ENCODE peak calls at places on chromosomes 2 and 18, in six cellular contexts. T is kidney; P is CD8-positive, alpha-beta memory T cell; O is adipocyte; A is left lung; L is hepatocyte. N is an unnamed sample.

GRCh38 chr2:234821946-234822470 is 129.8 kb upstream of the SH3BP4 start:
- DNase-seq in P (no peak), L (no peak), O (no peak), A (no peak), T (no peak), N (no peak)

GRCh38 chr2:120590841-120591240 is 144.8 kb upstream of the GLI2 start:
- DNase-seq in A (peak; percentile 14), O (no peak), L (no peak), T (peak; percentile 36), P (no peak), N (no peak)

GRCh38 chr2:27351802-27352598 is 4.6 kb downstream of the GTF3C2 start:
- DNase-seq in P (no peak), T (no peak), L (no peak), A (no peak), O (no peak), N (no peak)

GRCh38 chr2:56583796-56584313 is 400.1 kb downstream of the CCDC85A start:
- DNase-seq in P (no peak), O (no peak), A (no peak), L (no peak), T (no peak), N (no peak)

GRCh38 chr2:48714240-48714639 is 41.3 kb downstream of the LHCGR start:
- DNase-seq in T (no peak), O (peak; percentile 62), P (no peak), A (no peak), L (no peak), N (peak; percentile 76)

GRCh38 chr2:119240311-119241204 is 16.9 kb downstream of the STEAP3 start:
- DNase-seq in O (peak; percentile 78), T (peak; percentile 89), A (no peak), L (peak; percentile 66), P (no peak), N (peak; percentile 88)

GRCh38 chr2:60440080-60440753 is 113.2 kb downstream of the BCL11A start:
- DNase-seq in P (no peak), A (no peak), L (no peak), O (no peak), T (no peak), N (no peak)

GRCh38 chr2:220876074-220876824 is 695.9 kb downstream of the EPHA4 start:
- DNase-seq in P (no peak), O (no peak), A (no peak), T (no peak), L (no peak), N (no peak)

GRCh38 chr2:8391584-8391983 is 290.3 kb upstream of the ID2 start:
- DNase-seq in O (no peak), T (no peak), P (no peak), L (no peak), A (no peak), N (no peak)

GRCh38 chr2:36059684-36060083 is 295.9 kb upstream of the CRIM1 start:
- DNase-seq in L (peak; percentile 25), A (no peak), T (no peak), P (no peak), O (no peak), N (no peak)

GRCh38 chr18:50096766-50097435 is 98.0 kb downstream of the MYO5B start:
- DNase-seq in O (no peak), L (no peak), P (no peak), A (no peak), T (no peak), N (no peak)

GRCh38 chr2:23239374-23239773 is 145.6 kb upstream of the KLHL29 start:
- DNase-seq in T (no peak), L (no peak), O (no peak), P (no peak), A (no peak), N (no peak)

GRCh38 chr18:63799164-63799563 is 23.9 kb downstream of the SERPINB7 start:
- DNase-seq in T (no peak), P (no peak), L (no peak), O (peak; percentile 62), A (no peak), N (no peak)

GRCh38 chr2:147045113-147045512 is 799.7 kb upstream of the ACVR2A start:
- DNase-seq in A (no peak), O (peak; percentile 16), T (no peak), L (peak; percentile 63), P (no peak), N (peak; percentile 62)

GRCh38 chr18:48545690-48546365 is 7.0 kb downstream of the CTIF start:
- DNase-seq in O (peak; percentile 81), L (peak; percentile 64), A (peak; percentile 75), T (peak; percentile 83), P (no peak), N (peak; percentile 73)

GRCh38 chr18:51194604-51195003 is 2.9 kb downstream of the MEX3C start:
- DNase-seq in P (no peak), A (no peak), T (no peak), L (no peak), O (peak; percentile 37), N (no peak)

GRCh38 chr18:37335337-37335736 is 230.3 kb downstream of the CELF4 start:
- DNase-seq in O (peak; percentile 11), A (no peak), L (peak; percentile 45), T (no peak), P (no peak), N (no peak)

GRCh38 chr2:227853204-227853629 is 18.2 kb upstream of the DAW1 start:
- DNase-seq in T (no peak), A (no peak), O (peak; percentile 80), P (no peak), L (peak; percentile 33), N (peak; percentile 99)

GRCh38 chr2:217944923-217945322 is 57.9 kb downstream of the TNS1 start:
- DNase-seq in T (no peak), L (no peak), A (no peak), O (no peak), P (no peak), N (no peak)

GRCh38 chr2:156399950-156400703 is 36.1 kb upstream of the GPD2 start:
- DNase-seq in P (peak; percentile 50), O (peak; percentile 88), A (peak; percentile 92), T (peak; percentile 94), L (peak; percentile 82), N (peak; percentile 81)

GRCh38 chr18:34709104-34709503 is 994 bp upstream of the DTNA start:
- DNase-seq in A (no peak), T (peak; percentile 56), P (no peak), L (no peak), O (peak; percentile 92), N (peak; percentile 91)

GRCh38 chr2:136441979-136442378 is 323.4 kb upstream of the THSD7B start:
- DNase-seq in L (no peak), O (no peak), A (no peak), T (no peak), P (no peak), N (no peak)

GRCh38 chr2:224764565-224765236 is 48.5 kb upstream of the CCDC195 start:
- DNase-seq in L (no peak), P (no peak), O (no peak), T (no peak), A (no peak), N (no peak)

DNA sequence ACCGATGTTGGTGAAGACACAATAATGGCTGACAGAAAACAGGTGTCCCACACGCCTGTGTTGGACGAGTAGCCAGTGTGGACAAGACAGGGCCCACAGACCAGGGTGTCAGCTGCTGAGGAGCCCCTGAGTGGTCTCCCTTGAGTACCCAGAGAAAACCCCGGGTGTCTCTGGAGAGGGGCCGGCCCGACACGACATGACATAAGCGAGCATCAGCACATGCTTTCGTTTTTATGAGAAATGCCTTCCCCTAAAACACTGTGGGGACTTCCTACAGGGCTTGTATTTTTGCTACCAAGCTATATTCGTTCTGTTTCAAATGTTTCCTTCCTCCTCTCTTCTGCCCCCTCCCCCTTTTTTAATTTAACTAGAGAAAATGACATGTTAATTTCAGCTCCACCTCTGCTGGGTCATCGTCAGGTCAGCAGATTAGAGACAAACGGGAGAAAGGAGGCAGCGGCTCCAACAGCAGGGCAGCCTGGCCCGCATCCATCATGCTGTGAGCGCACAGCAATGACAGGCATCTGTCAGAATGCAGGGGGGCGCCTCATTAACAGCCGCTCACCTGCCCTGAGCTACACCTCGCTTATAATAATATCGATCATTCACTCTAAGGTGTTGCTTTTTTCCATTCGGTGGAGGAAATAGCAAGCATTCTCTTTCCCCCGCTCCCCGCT is 286.3 kb downstream of the ZNF516 start:
- DNase-seq in P (no peak), T (no peak), A (no peak), L (no peak), O (no peak), N (no peak)
- H3K9me3 ChIP-seq in P (no peaks in the 10 kb centered on the region), T (no peaks in the 10 kb centered on the region), A (no peaks in the 10 kb centered on the region), L (no peaks in the 10 kb centered on the region), O (no peaks in the 10 kb centered on the region), N (no peaks in the 10 kb centered on the region)

DNA sequence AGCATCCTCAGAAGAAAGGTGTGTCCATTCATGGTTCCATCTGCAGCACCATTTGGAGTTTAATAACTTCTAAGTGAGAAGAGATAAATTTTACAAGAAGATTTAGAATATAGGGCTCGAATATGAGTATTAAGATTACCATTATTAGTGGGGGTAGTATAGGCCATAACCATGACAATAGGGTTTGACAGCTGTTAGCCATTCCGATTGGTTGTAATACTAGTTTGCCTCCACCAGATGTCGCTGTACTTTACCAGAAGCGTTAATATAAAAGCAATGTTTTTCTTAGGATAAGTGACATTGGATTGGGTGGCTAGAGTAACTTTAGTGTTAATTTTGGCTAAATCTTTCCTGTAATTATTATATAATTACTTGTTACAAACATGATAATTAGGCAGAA is 107.5 kb upstream of the SRD5A2 start:
- DNase-seq in P (no peak), O (no peak), L (no peak), T (no peak), A (no peak), N (peak; percentile 9)
- H3K9me3 ChIP-seq in P (peaks cover 8% of the 10 kb centered on the region), O (peaks cover 24% of the 10 kb centered on the region), L (peaks cover 8% of the 10 kb centered on the region), T (peaks cover 8% of the 10 kb centered on the region), A (no peaks in the 10 kb centered on the region), N (no peaks in the 10 kb centered on the region)

DNA sequence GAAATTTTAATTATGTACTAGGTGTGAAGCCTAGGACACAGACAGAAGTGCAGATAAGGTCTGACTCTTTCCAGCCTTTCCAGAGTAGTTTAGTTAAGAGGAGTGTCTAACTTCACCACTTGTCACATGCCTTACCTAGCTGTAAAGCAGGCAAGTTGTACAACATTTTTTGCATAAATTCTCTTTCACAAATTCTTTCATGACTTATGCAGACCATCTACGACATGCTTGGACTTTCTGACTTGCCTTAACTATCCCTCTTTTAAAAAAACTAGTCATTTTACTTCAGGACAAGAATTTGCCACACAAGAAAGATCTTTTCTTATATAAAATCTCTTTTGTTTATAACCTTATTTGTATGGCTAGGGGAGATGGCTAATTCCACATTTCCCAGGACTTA is 1273.6 kb upstream of the SLC39A10 start:
- DNase-seq in A (no peak), L (no peak), P (no peak), T (no peak), O (no peak), N (peak; percentile 0)
- H3K9me3 ChIP-seq in A (no peaks in the 10 kb centered on the region), L (peaks cover 4% of the 10 kb centered on the region), P (no peaks in the 10 kb centered on the region), T (no peaks in the 10 kb centered on the region), O (peaks cover 28% of the 10 kb centered on the region), N (no peaks in the 10 kb centered on the region)

DNA sequence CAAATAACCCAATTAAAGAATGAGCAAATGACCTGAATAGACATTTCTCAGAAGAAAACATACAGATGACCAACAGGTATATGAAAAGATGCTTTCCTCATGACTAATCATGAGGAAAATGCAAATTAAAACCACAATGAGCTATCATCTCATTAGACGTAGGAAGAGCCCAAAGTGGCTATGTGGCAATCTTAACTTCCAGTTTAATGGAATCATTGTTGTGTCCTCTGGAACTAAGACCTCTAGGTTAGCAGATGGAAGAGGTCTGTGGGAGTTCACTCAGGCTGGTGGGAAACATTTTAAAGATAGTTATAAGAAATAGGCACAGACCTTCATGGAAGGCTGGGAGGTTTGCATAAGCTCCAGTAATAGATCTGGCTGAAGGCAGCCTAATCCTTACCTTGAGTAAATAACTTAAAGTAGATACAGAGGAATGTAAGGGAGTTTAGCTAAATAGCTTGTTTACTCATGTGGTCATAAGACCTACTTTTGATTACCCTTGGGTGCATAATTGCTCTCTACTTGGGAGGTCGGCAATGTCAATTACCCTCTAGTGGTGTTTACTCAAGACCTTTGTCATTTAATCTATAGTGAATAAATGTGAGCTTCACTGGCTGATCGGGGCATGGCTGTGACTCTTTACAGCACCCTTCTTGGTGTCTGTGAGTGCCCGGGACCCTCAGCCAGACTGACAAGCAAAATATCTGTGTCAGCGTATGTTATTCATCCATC is 119.0 kb downstream of the GULP1 start:
- DNase-seq in A (no peak), O (no peak), T (no peak), L (no peak), P (no peak), N (peak; percentile 7)
- H3K9me3 ChIP-seq in A (peaks cover 5% of the 10 kb centered on the region), O (peaks cover 10% of the 10 kb centered on the region), T (no peaks in the 10 kb centered on the region), L (peaks cover 25% of the 10 kb centered on the region), P (no peaks in the 10 kb centered on the region), N (no peaks in the 10 kb centered on the region)